ENCODE peak calls at places on chromosomes 6 and 20, in eight cellular contexts. C, E, H, Y, P, A, W and N are unnamed samples.

GRCh38 chr6:89547286-89547685 is 91.3 kb downstream of the LYRM2 start:
- DNase-seq in C (no peak), E (no peak), H (no peak), Y (no peak), P (no peak), A (no peak), W (no peak), N (no peak)

GRCh38 chr6:89688328-89688727 is 49.8 kb upstream of the LYRM2 start:
- DNase-seq in C (no peak), E (no peak), H (no peak), Y (no peak), P (no peak), A (no peak), W (no peak), N (no peak)

GRCh38 chr20:59207742-59208357 is 44.2 kb downstream of the ZNF831 start:
- DNase-seq in C (no peak), E (no peak), H (peak), Y (no peak), P (no peak), A (peak), W (no peak), N (no peak)

GRCh38 chr6:4021862-4022715 is 56.8 kb downstream of the FAM217A start:
- DNase-seq in C (no peak), E (no peak), H (no peak), Y (peak), P (no peak), A (no peak), W (no peak), N (no peak)

GRCh38 chr6:161279677-161280365 is 6.0 kb upstream of the AGPAT4 start:
- DNase-seq in C (no peak), E (no peak), H (no peak), Y (no peak), P (no peak), A (no peak), W (no peak), N (no peak)

GRCh38 chr6:43444036-43444435 is 11.3 kb downstream of the DLK2 start:
- DNase-seq in C (no peak), E (no peak), H (no peak), Y (no peak), P (no peak), A (no peak), W (no peak), N (no peak)

GRCh38 chr20:3248167-3248992 is 9.4 kb upstream of the SLC4A11 start:
- DNase-seq in C (no peak), E (no peak), H (peak), Y (peak), P (no peak), A (no peak), W (no peak), N (no peak)

GRCh38 chr6:110395221-110395620 is 20.2 kb downstream of the DDO start:
- DNase-seq in C (no peak), E (no peak), H (no peak), Y (no peak), P (no peak), A (no peak), W (no peak), N (no peak)

GRCh38 chr6:13455604-13456003 is 31.8 kb downstream of the GFOD1 start:
- DNase-seq in C (no peak), E (no peak), H (no peak), Y (no peak), P (no peak), A (no peak), W (no peak), N (no peak)

GRCh38 chr6:100134297-100134696 is 140.3 kb upstream of the MCHR2 start:
- DNase-seq in C (peak), E (no peak), H (no peak), Y (no peak), P (no peak), A (no peak), W (no peak), N (no peak)

GRCh38 chr6:14682821-14683220 is 563.0 kb upstream of the JARID2 start:
- DNase-seq in C (no peak), E (no peak), H (no peak), Y (peak), P (no peak), A (no peak), W (no peak), N (no peak)

GRCh38 chr20:3209946-3210317 is 634 bp downstream of the ITPA start:
- DNase-seq in C (peak), E (no peak), H (peak), Y (peak), P (no peak), A (no peak), W (no peak), N (no peak)

GRCh38 chr6:44285552-44286284 is 15.5 kb downstream of the TMEM151B start:
- DNase-seq in C (peak), E (no peak), H (no peak), Y (peak), P (no peak), A (no peak), W (no peak), N (no peak)

GRCh38 chr6:127561660-127562059 is 15.3 kb upstream of the C6orf58 start:
- DNase-seq in C (no peak), E (no peak), H (no peak), Y (no peak), P (no peak), A (no peak), W (no peak), N (no peak)

GRCh38 chr20:17576215-17576614 is 6.3 kb downstream of the DSTN start:
- DNase-seq in C (no peak), E (no peak), H (no peak), Y (no peak), P (no peak), A (no peak), W (no peak), N (no peak)

GRCh38 chr20:39822667-39823066 is 860.5 kb downstream of the DHX35 start:
- DNase-seq in C (peak), E (no peak), H (no peak), Y (peak), P (no peak), A (no peak), W (no peak), N (no peak)

GRCh38 chr6:5125152-5126006 is 40.2 kb downstream of the PPP1R3G start:
- DNase-seq in C (peak), E (peak), H (no peak), Y (peak), P (no peak), A (no peak), W (no peak), N (no peak)

GRCh38 chr6:2103644-2104523 is 141.5 kb downstream of the GMDS start:
- DNase-seq in C (peak), E (no peak), H (peak), Y (peak), P (no peak), A (peak), W (no peak), N (no peak)

GRCh38 chr6:158812611-158813010 is 6.6 kb downstream of the EZR start:
- DNase-seq in C (no peak), E (no peak), H (no peak), Y (no peak), P (no peak), A (no peak), W (no peak), N (no peak)

GRCh38 chr6:170231496-170232185 is 59.2 kb downstream of the DLL1 start:
- DNase-seq in C (no peak), E (no peak), H (no peak), Y (no peak), P (no peak), A (no peak), W (no peak), N (no peak)

GRCh38 chr6:166586424-166587156 is at the start of gene RAMACL:
- DNase-seq in C (no peak), E (no peak), H (peak), Y (no peak), P (no peak), A (peak), W (no peak), N (no peak)

GRCh38 chr6:150004101-150004782 is 21.1 kb downstream of the RAET1L start:
- DNase-seq in C (no peak), E (no peak), H (peak), Y (no peak), P (no peak), A (no peak), W (no peak), N (no peak)

GRCh38 chr20:57451759-57452661 is 60.8 kb downstream of the RBM38 start:
- DNase-seq in C (no peak), E (no peak), H (peak), Y (no peak), P (no peak), A (no peak), W (no peak), N (no peak)
- TF ChIP-seq CTCF in C (no peak), E (no peak), H (no peak), Y (no peak), P (no peak), A (no peak), W (no peak), N (no peak)

GRCh38 chr20:62237772-62238568 is at the start of gene OSBPL2:
- DNase-seq in C (peak), E (peak), H (peak), Y (peak), P (peak), A (peak), W (peak), N (peak)
- TF ChIP-seq CTCF in C (no peak), E (no peak), H (no peak), Y (no peak), P (no peak), A (no peak), W (no peak), N (no peak)

DNA sequence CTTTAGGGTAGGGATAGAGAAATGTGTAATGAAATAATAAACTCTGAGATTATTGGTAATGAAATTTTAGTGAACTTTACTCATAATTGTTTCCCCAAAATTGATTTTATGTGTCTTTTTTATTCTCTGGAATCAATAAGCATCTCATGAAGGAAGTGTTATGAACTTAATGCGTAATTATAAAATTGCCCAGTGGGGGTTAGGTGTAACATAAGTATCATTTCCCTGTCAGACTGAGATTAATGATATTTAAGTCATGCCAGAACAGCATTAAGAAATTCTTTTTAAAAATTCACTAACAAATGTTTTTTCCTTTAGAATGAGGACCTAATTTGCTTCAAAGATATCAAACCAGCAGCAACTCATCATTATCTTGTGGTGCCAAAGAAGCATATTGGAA is 10.0 kb downstream of the HINT3 start:
- DNase-seq in C (no peak), E (no peak), H (no peak), Y (no peak), P (no peak), A (no peak), W (no peak), N (no peak)
- TF ChIP-seq CTCF in C (no peak), E (no peak), H (no peak), Y (no peak), P (no peak), A (no peak), W (no peak), N (no peak)

GRCh38 chr6:165055231-165055630 is 254.2 kb downstream of the C6orf118 start:
- DNase-seq in C (no peak), E (no peak), H (peak), Y (peak), P (no peak), A (no peak), W (no peak), N (no peak)
- TF ChIP-seq CTCF in C (peak), E (no peak), H (no peak), Y (no peak), P (no peak), A (no peak), W (no peak), N (no peak)

GRCh38 chr20:2026514-2026913 is 32.7 kb upstream of the PDYN start:
- DNase-seq in C (no peak), E (no peak), H (no peak), Y (no peak), P (no peak), A (no peak), W (no peak), N (no peak)

GRCh38 chr20:2022163-2022562 is 28.3 kb upstream of the PDYN start:
- DNase-seq in C (no peak), E (no peak), H (no peak), Y (no peak), P (no peak), A (no peak), W (no peak), N (no peak)

GRCh38 chr20:2026004-2026403 is 32.1 kb upstream of the PDYN start:
- DNase-seq in C (no peak), E (no peak), H (no peak), Y (no peak), P (no peak), A (no peak), W (no peak), N (no peak)

DNA sequence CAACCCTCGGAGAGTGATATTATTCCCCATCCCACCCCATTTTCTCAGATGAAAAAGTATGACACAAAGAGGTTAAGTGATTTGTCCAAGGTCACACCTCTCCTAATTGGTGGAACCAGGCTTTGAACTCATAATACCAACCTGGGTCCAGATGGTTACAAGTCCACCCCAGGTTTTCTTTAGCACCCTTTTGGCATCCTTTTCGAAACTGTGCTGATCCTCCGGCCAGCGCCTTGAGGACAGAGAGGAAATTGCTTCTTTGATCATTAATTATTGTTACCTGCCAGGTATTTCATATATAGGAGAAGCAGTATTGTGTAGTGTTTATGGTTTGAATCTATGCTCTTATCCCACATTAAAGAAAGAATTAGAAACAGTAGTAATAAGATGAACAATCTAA is 29.3 kb upstream of the PDYN start:
- DNase-seq in C (no peak), E (no peak), H (peak), Y (no peak), P (no peak), A (no peak), W (no peak), N (no peak)
- TF ChIP-seq CTCF in C (no peak), E (no peak), H (no peak), Y (no peak), P (no peak), A (no peak), W (no peak), N (no peak)

GRCh38 chr6:107489636-107490567 is at the start of gene SOBP:
- DNase-seq in C (no peak), E (no peak), H (peak), Y (peak), P (no peak), A (peak), W (peak), N (peak)
- TF ChIP-seq CTCF in C (no peak), E (no peak), H (peak), Y (no peak), P (no peak), A (no peak), W (no peak), N (peak)